ENCODE peak calls at places on chromosomes 12 and 14, in nine cellular contexts. F is brain microvascular endothelial cell; O is lung; P is pulmonary artery endothelial cell; H is KBM-7; M is amniotic stem cell; Y is A549; D is astrocyte of the spinal cord; J is CD8-positive, alpha-beta memory T cell. W is an unnamed sample.

GRCh38 chr12:48973531-48973930 is 2.0 kb upstream of the WNT10B start:
- DNase-seq in F (no peak), O (no peak), P (no peak), H (no peak), M (no peak), Y (no peak), D (no peak), J (no peak), W (no peak)

GRCh38 chr14:34713681-34714319 is 593 bp downstream of the CFL2 start:
- DNase-seq in F (peak), O (peak), P (peak), H (peak), M (peak), Y (no peak), D (peak), J (peak), W (peak)

GRCh38 chr12:1527789-1528188 is 66.6 kb downstream of the FBXL14 start:
- DNase-seq in F (peak), O (no peak), P (no peak), H (no peak), M (peak), Y (no peak), D (peak), J (no peak), W (no peak)

GRCh38 chr14:57244103-57244502 is 24.6 kb downstream of the EXOC5 start:
- DNase-seq in F (no peak), O (no peak), P (no peak), H (no peak), M (no peak), Y (no peak), D (peak), J (no peak), W (no peak)

GRCh38 chr14:40674503-40674902 is 932.2 kb upstream of the LRFN5 start:
- DNase-seq in F (no peak), O (no peak), P (no peak), H (no peak), M (no peak), Y (no peak), D (no peak), J (no peak), W (no peak)

GRCh38 chr14:80572666-80573065 is 361.4 kb upstream of the DIO2 start:
- DNase-seq in F (no peak), O (no peak), P (no peak), H (no peak), M (no peak), Y (no peak), D (no peak), J (no peak), W (no peak)

GRCh38 chr14:64234877-64235651 is 59.1 kb downstream of the ESR2 start:
- DNase-seq in F (peak), O (no peak), P (no peak), H (no peak), M (no peak), Y (no peak), D (peak), J (no peak), W (no peak)

GRCh38 chr14:91835197-91835919 is 32.0 kb downstream of the TC2N start:
- DNase-seq in F (no peak), O (no peak), P (no peak), H (no peak), M (no peak), Y (no peak), D (no peak), J (peak), W (no peak)

GRCh38 chr14:21940887-21941855 is 267.6 kb upstream of the OR4E1 start:
- DNase-seq in F (no peak), O (no peak), P (no peak), H (peak), M (no peak), Y (peak), D (peak), J (peak), W (no peak)

GRCh38 chr12:24743891-24744793 is 204.8 kb downstream of the BCAT1 start:
- DNase-seq in F (no peak), O (no peak), P (no peak), H (no peak), M (no peak), Y (no peak), D (no peak), J (no peak), W (no peak)

GRCh38 chr12:26125451-26126339 is 858 bp upstream of the BHLHE41 start:
- DNase-seq in F (peak), O (peak), P (no peak), H (peak), M (peak), Y (peak), D (peak), J (no peak), W (peak)

GRCh38 chr12:103519632-103520031 is 23.9 kb upstream of the C12orf42 start:
- DNase-seq in F (no peak), O (no peak), P (no peak), H (no peak), M (no peak), Y (no peak), D (no peak), J (no peak), W (no peak)

GRCh38 chr14:30873308-30874119 is 845 bp upstream of the COCH start:
- DNase-seq in F (no peak), O (no peak), P (no peak), H (no peak), M (no peak), Y (no peak), D (no peak), J (no peak), W (no peak)

GRCh38 chr14:39028620-39029019 is 74.4 kb downstream of the SEC23A start:
- DNase-seq in F (no peak), O (no peak), P (no peak), H (no peak), M (no peak), Y (no peak), D (no peak), J (no peak), W (no peak)

GRCh38 chr14:75561013-75561432 is 17.4 kb upstream of the FLVCR2 start:
- DNase-seq in F (peak), O (peak), P (no peak), H (peak), M (peak), Y (peak), D (peak), J (peak), W (peak)

GRCh38 chr12:79252358-79253075 is 387.9 kb downstream of the SYT1 start:
- DNase-seq in F (no peak), O (no peak), P (no peak), H (no peak), M (no peak), Y (no peak), D (peak), J (no peak), W (no peak)

GRCh38 chr12:29455087-29455486 is 42.4 kb downstream of the OVCH1 start:
- DNase-seq in F (no peak), O (no peak), P (no peak), H (no peak), M (no peak), Y (no peak), D (no peak), J (no peak), W (no peak)

GRCh38 chr14:32594766-32595165 is 265.7 kb downstream of the AKAP6 start:
- DNase-seq in F (peak), O (no peak), P (no peak), H (no peak), M (peak), Y (no peak), D (peak), J (no peak), W (no peak)

GRCh38 chr14:32710351-32711102 is 228.2 kb upstream of the NPAS3 start:
- DNase-seq in F (no peak), O (no peak), P (no peak), H (peak), M (no peak), Y (no peak), D (peak), J (no peak), W (no peak)

GRCh38 chr14:98799891-98800290 is 472.1 kb downstream of the BCL11B start:
- DNase-seq in F (no peak), O (no peak), P (no peak), H (no peak), M (no peak), Y (no peak), D (no peak), J (no peak), W (no peak)

GRCh38 chr14:94089479-94089878 is 8.4 kb downstream of the IFI27L1 start:
- DNase-seq in F (no peak), O (no peak), P (no peak), H (no peak), M (no peak), Y (no peak), D (no peak), J (no peak), W (no peak)

GRCh38 chr14:100836961-100837811 is 11.3 kb downstream of the MEG3 start:
- DNase-seq in F (no peak), O (no peak), P (no peak), H (no peak), M (no peak), Y (no peak), D (no peak), J (no peak), W (no peak)

GRCh38 chr14:25090716-25091454 is 40.9 kb upstream of the STXBP6 start:
- DNase-seq in F (peak), O (no peak), P (no peak), H (no peak), M (no peak), Y (no peak), D (peak), J (no peak), W (peak)

GRCh38 chr12:106145539-106146447 is 7.0 kb upstream of the NUAK1 start:
- DNase-seq in F (no peak), O (no peak), P (peak), H (no peak), M (no peak), Y (no peak), D (no peak), J (no peak), W (peak)

GRCh38 chr14:50232276-50232642 is 881 bp upstream of the SOS2 start:
- DNase-seq in F (no peak), O (no peak), P (no peak), H (no peak), M (no peak), Y (no peak), D (no peak), J (no peak), W (no peak)

GRCh38 chr12:120119395-120119973 is 2.9 kb upstream of the RAB35 start:
- DNase-seq in F (no peak), O (no peak), P (no peak), H (no peak), M (peak), Y (peak), D (peak), J (no peak), W (no peak)

GRCh38 chr12:107134558-107134957 is 41.2 kb upstream of the CRY1 start:
- DNase-seq in F (no peak), O (no peak), P (no peak), H (peak), M (no peak), Y (peak), D (no peak), J (peak), W (no peak)

GRCh38 chr12:13164859-13165577 is 31.5 kb upstream of the EMP1 start:
- DNase-seq in F (no peak), O (no peak), P (peak), H (no peak), M (no peak), Y (no peak), D (no peak), J (no peak), W (no peak)

GRCh38 chr12:43988838-43989560 is 153.1 kb downstream of the TMEM117 start:
- DNase-seq in F (no peak), O (no peak), P (no peak), H (no peak), M (no peak), Y (no peak), D (no peak), J (no peak), W (no peak)

GRCh38 chr12:42706331-42706730 is 116.8 kb upstream of the PRICKLE1 start:
- DNase-seq in F (no peak), O (no peak), P (no peak), H (no peak), M (no peak), Y (no peak), D (no peak), J (no peak), W (no peak)

GRCh38 chr12:121284551-121285390 is 11.7 kb downstream of the CAMKK2 start:
- DNase-seq in F (no peak), O (no peak), P (no peak), H (no peak), M (no peak), Y (no peak), D (peak), J (no peak), W (no peak)